ENCODE peak calls at places on chromosome 3, in four cellular contexts. M is lower lobe of right lung, O is GM23338, U is activated B cell treated with CpG ODN at 0.5 μM for 24 hours. K is an unnamed sample.

GRCh38 chr3:354433-354832 is 157.9 kb downstream of the CHL1 start:
- DNase-seq in M (no peak), O (peak), U (no peak), K (peak)

GRCh38 chr3:184155644-184156521 is 706 bp downstream of the DVL3 start:
- DNase-seq in M (peak), O (peak), U (no peak), K (peak)

GRCh38 chr3:67000006-67000405 is 1.9 kb downstream of the KBTBD8 start:
- DNase-seq in M (no peak), O (no peak), U (no peak), K (no peak)

GRCh38 chr3:130834476-130834875 is 59.4 kb upstream of the ATP2C1 start:
- DNase-seq in M (no peak), O (no peak), U (no peak), K (no peak)

GRCh38 chr3:111566844-111567243 is 24.8 kb downstream of the CD96 start:
- DNase-seq in M (no peak), O (no peak), U (no peak), K (no peak)

GRCh38 chr3:142609136-142609535 is 12.9 kb downstream of the PLS1 start:
- DNase-seq in M (no peak), O (no peak), U (no peak), K (no peak)

GRCh38 chr3:13548696-13549512 is at the start of gene FBLN2:
- DNase-seq in M (no peak), O (peak), U (peak), K (peak)

GRCh38 chr3:124174463-124174862 is 182.5 kb upstream of the ROPN1 start:
- DNase-seq in M (no peak), O (no peak), U (no peak), K (no peak)

GRCh38 chr3:64489361-64490044 is 198.3 kb downstream of the ADAMTS9 start:
- DNase-seq in M (peak), O (peak), U (no peak), K (peak)

GRCh38 chr3:143334231-143334630 is 214.7 kb downstream of the CHST2 start:
- DNase-seq in M (no peak), O (no peak), U (no peak), K (no peak)

GRCh38 chr3:197256836-197257444 is 41.5 kb downstream of the DLG1 start:
- DNase-seq in M (no peak), O (peak), U (no peak), K (peak)

GRCh38 chr3:94520364-94520763 is 457.5 kb downstream of the NSUN3 start:
- DNase-seq in M (no peak), O (no peak), U (no peak), K (no peak)

GRCh38 chr3:66473637-66474036 is 27.2 kb downstream of the LRIG1 start:
- DNase-seq in M (no peak), O (no peak), U (no peak), K (no peak)

GRCh38 chr3:124845406-124845805 is 41.8 kb downstream of the ITGB5 start:
- DNase-seq in M (no peak), O (no peak), U (no peak), K (no peak)

GRCh38 chr3:49872801-49873281 is 3.1 kb upstream of the CAMKV start:
- DNase-seq in M (no peak), O (no peak), U (no peak), K (no peak)

GRCh38 chr3:138442433-138442832 is 8.0 kb downstream of the ESYT3 start:
- DNase-seq in M (no peak), O (no peak), U (no peak), K (no peak)